ENCODE peak calls at places on chromosomes 11 and 22, in eight cellular contexts. W is right cardiac atrium, X is aorta, K is RWPE2, Y is left lung, P is IMR-90, D is Panc1, B is right lobe of liver. G is an unnamed sample. For H3K4me1, the result is how much of the 10 kb centered on the place peaks cover.

GRCh38 chr11:66619080-66619554 is 2.7 kb downstream of the RBM14 start:
- ATAC-seq in W (no peak), X (no peak), K (peak), Y (peak), P (no peak), D (no peak), B (no peak), G (no peak)

GRCh38 chr11:15286465-15286864 is 171.7 kb downstream of the INSC start:
- ATAC-seq in W (no peak), X (no peak), K (peak), Y (no peak), P (peak), D (no peak), B (no peak), G (no peak)

GRCh38 chr11:108788565-108789199 is 123.8 kb downstream of the DDX10 start:
- ATAC-seq in W (no peak), X (no peak), K (peak), Y (no peak), P (peak), D (peak), B (no peak), G (no peak)

GRCh38 chr11:113091578-113091844 is 130.3 kb downstream of the NCAM1 start:
- ATAC-seq in W (peak), X (no peak), K (no peak), Y (no peak), P (no peak), D (no peak), B (no peak), G (no peak)

GRCh38 chr22:44331881-44332714 is 19.3 kb upstream of the SHISAL1 start:
- ATAC-seq in W (no peak), X (no peak), K (no peak), Y (no peak), P (peak), D (peak), B (no peak), G (peak)

GRCh38 chr22:31923166-31923565 is 21.2 kb upstream of the YWHAH start:
- ATAC-seq in W (peak), X (peak), K (no peak), Y (peak), P (no peak), D (no peak), B (peak), G (peak)

GRCh38 chr11:108025387-108026080 is 16.8 kb downstream of the CUL5 start:
- ATAC-seq in W (no peak), X (no peak), K (no peak), Y (no peak), P (peak), D (no peak), B (no peak), G (no peak)

GRCh38 chr11:61963282-61964057 is 4.0 kb downstream of the FTH1 start:
- ATAC-seq in W (no peak), X (no peak), K (peak), Y (peak), P (peak), D (peak), B (peak), G (peak)

GRCh38 chr11:118224512-118225180 is at the start of gene JAML:
- ATAC-seq in W (peak), X (no peak), K (no peak), Y (peak), P (no peak), D (no peak), B (peak), G (no peak)

GRCh38 chr11:72808415-72808814 is 5.8 kb upstream of the ATG16L2 start:
- ATAC-seq in W (no peak), X (no peak), K (no peak), Y (no peak), P (no peak), D (no peak), B (no peak), G (no peak)

GRCh38 chr11:22703040-22703439 is 36.6 kb downstream of the GAS2 start:
- ATAC-seq in W (peak), X (no peak), K (peak), Y (peak), P (peak), D (peak), B (peak), G (no peak)

GRCh38 chr11:61384271-61385242 is 7.8 kb upstream of the TMEM216 start:
- ATAC-seq in W (peak), X (peak), K (no peak), Y (peak), P (peak), D (no peak), B (peak), G (no peak)

GRCh38 chr22:48984639-48985038 is 843.0 kb downstream of the BRD1 start:
- ATAC-seq in W (no peak), X (no peak), K (no peak), Y (no peak), P (no peak), D (no peak), B (no peak), G (no peak)

GRCh38 chr22:16601437-16602223 is 9.0 kb upstream of the CCT8L2 start:
- ATAC-seq in W (peak), X (peak), K (no peak), Y (peak), P (no peak), D (no peak), B (no peak), G (peak)

GRCh38 chr22:29260031-29260560 is 7.7 kb downstream of the RHBDD3 start:
- ATAC-seq in W (peak), X (no peak), K (no peak), Y (no peak), P (no peak), D (peak), B (no peak), G (no peak)

GRCh38 chr11:93908689-93909088 is 58.3 kb upstream of the VSTM5 start:
- ATAC-seq in W (no peak), X (no peak), K (peak), Y (peak), P (peak), D (peak), B (no peak), G (no peak)

GRCh38 chr11:132123854-132124835 is 753.7 kb downstream of the NTM start:
- ATAC-seq in W (no peak), X (no peak), K (no peak), Y (no peak), P (no peak), D (no peak), B (no peak), G (no peak)

GRCh38 chr11:102157219-102157618 is 47.0 kb downstream of the YAP1 start:
- ATAC-seq in W (peak), X (peak), K (peak), Y (peak), P (peak), D (peak), B (peak), G (peak)

GRCh38 chr11:1410366-1411291 is 20.9 kb downstream of the BRSK2 start:
- ATAC-seq in W (no peak), X (no peak), K (no peak), Y (no peak), P (no peak), D (no peak), B (no peak), G (no peak)

GRCh38 chr22:41535244-41535643 is 9.0 kb downstream of the POLR3H start:
- ATAC-seq in W (no peak), X (no peak), K (peak), Y (no peak), P (peak), D (peak), B (no peak), G (no peak)

GRCh38 chr11:31817054-31817620 is 6.0 kb upstream of the PAX6 start:
- ATAC-seq in W (no peak), X (no peak), K (peak), Y (no peak), P (no peak), D (peak), B (no peak), G (no peak)

GRCh38 chr11:95584180-95584579 is 205.4 kb downstream of the FAM76B start:
- ATAC-seq in W (no peak), X (no peak), K (no peak), Y (no peak), P (peak), D (no peak), B (no peak), G (no peak)

GRCh38 chr11:108589136-108589535 is 4.4 kb downstream of the EXPH5 start:
- ATAC-seq in W (no peak), X (no peak), K (no peak), Y (no peak), P (no peak), D (no peak), B (no peak), G (no peak)

GRCh38 chr11:33043221-33043833 is 4.0 kb downstream of the TCP11L1 start:
- ATAC-seq in W (no peak), X (no peak), K (no peak), Y (no peak), P (no peak), D (no peak), B (no peak), G (no peak)

DNA sequence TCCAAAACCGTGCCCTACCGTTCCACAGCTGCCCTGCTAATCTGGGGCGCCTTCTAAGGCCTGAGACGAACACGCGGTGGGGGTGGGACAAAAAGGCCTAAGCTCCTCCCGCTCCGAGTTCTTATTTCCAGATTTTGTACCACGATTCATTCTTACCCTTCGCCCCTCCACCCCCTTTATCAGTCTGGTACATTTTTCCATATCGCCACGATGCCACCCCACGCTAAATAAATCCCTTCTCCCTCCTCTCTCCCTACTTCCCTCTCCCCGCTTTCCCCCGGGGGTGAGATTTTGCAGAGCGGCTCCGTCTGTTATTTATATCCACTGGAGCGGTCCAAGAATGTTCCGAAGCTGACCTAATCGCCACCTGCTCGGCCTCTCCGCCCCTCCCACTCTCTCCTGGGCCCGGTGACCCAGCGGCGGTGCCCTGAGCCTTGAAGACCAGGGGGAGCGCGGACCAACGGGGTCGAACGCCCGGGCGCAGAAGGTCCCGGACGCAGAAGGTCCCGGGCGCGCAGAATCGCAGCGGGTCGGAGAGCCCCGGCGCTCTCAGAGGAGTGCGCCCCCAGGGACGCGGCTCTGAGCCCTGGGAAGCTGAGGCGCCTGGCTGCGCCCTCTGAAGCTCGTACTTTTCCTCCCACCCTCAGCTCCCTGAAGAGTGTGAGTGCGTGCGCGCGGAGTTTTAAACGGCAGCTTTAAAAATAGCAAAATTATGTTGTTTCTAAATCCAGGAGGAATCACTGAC is 875 bp upstream of the PACSIN3 start:
- ATAC-seq in W (peak), X (peak), K (peak), Y (peak), P (peak), D (peak), B (peak), G (peak)
- H3K4me1 ChIP-seq in W (under half), X (under half), K (under half), Y (under half), P (under half), D (under half), B (under half), G (under half)

GRCh38 chr22:50600541-50600940 is at the start of gene MAPK8IP2:
- ATAC-seq in W (peak), X (no peak), K (peak), Y (peak), P (peak), D (peak), B (peak), G (peak)
- H3K4me3 ChIP-seq in W (peak), X (peak), K (peak), Y (peak), P (peak), D (peak), B (peak), G (peak)

DNA sequence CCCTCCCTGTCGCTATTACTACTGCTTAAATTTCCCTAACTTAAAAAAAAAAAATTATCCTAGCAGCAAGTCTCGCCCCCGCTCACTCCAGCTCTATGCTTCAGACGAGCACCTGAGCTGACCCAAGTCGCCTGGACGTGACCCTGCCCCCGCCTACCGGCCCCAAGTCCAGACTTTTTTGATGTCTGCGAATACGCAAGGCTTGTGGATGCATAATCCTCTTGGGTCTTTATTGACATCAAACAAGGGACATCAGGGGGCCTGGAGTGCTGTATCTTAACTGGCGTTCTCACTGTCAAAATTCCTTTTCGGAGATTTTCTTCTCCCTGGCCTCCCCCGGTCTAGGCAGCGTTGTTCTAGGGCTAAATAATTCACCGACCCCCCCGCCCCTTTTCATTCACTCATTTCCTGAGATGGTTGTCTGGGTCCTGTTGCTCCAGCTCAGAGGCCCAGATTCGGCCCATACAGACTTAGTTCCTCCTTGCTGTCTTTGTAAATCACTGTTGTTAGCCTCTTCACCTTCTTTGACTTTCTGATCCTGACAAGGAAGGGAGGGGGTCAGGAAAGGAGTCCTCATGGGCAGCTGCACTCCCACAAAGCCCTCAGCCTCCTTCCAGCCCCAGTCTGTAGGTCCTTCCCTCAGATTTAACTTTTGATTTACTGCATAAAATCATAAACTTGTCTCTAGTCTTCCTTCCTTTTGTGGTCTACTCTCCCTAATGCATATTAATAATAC is 596 bp upstream of the LRP4 start:
- ATAC-seq in W (no peak), X (no peak), K (no peak), Y (no peak), P (no peak), D (peak), B (no peak), G (no peak)
- H3K4me1 ChIP-seq in W (under half), X (under half), K (under half), Y (under half), P (under half), D (under half), B (under half), G (half or more)

GRCh38 chr11:75475767-75476650 is 43.0 kb upstream of the KLHL35 start:
- ATAC-seq in W (peak), X (peak), K (peak), Y (peak), P (peak), D (no peak), B (peak), G (peak)
- H3K4me3 ChIP-seq in W (no peak), X (no peak), K (no peak), Y (peak), P (no peak), D (no peak), B (no peak), G (no peak)

DNA sequence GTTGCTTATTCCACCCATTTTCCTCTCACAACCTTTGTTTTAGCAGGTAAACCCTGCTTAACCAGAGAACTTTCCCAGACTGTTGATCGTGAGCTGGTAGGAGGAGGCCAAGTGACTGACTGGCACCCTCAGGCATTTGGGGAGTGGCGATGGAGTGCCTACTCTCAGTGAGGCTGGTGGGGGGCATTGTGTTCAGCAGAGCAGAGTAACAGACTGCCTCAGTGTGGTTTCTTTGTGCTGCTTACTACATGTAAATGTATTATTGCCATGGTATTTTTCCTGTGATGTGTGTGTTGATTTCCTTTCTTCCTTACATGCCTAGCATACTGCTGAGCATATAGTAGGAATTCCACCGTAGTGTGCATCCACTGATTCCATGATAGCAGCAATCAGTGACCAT is 2.6 kb downstream of the MARK2 start:
- ATAC-seq in W (no peak), X (no peak), K (peak), Y (peak), P (no peak), D (no peak), B (no peak), G (no peak)
- H3K4me1 ChIP-seq in W (under half), X (under half), K (under half), Y (half or more), P (under half), D (under half), B (under half), G (under half)

DNA sequence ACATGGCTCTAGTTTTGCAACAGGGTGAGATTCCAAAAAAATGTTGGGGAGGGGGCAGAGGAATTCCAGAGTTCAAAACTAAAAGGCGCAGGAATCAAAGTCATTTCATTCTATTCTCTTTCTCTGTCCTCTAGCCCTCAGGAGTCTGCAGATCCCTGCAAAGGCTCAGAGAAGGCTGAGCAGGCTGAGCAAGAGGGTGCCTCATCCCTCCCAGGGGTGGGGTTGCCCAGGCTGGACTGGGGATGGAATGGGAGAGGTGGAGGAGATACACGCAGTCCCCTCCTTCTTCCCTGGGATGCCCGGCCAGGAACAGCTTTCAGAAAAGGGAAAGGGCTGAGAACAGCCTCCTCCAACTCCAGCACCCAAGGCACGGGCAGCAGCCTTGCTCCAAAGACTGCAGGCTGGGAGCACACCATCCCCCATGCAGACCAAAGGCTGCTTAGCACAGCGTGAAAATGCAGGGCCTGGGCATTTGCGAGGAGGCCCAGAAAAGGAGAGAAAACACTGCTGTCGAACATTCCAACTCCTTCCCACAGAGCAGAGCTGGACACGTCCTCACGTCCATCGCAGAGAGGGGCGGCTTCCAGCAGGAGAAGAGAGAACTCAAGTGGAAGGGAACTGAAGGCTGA is 51.8 kb downstream of the MN1 start:
- ATAC-seq in W (peak), X (peak), K (peak), Y (no peak), P (peak), D (no peak), B (no peak), G (peak)
- H3K4me3 ChIP-seq in W (no peak), X (no peak), K (no peak), Y (no peak), P (no peak), D (no peak), B (no peak), G (no peak)

GRCh38 chr22:18070556-18071306 is 7.1 kb upstream of the PEX26 start:
- ATAC-seq in W (no peak), X (no peak), K (peak), Y (no peak), P (no peak), D (no peak), B (no peak), G (no peak)
- H3K4me1 ChIP-seq in W (under half), X (under half), K (under half), Y (under half), P (under half), D (under half), B (under half), G (under half)

GRCh38 chr22:46061124-46061410 is 84.1 kb upstream of the WNT7B start:
- ATAC-seq in W (no peak), X (no peak), K (no peak), Y (no peak), P (no peak), D (no peak), B (no peak), G (no peak)
- H3K4me3 ChIP-seq in W (no peak), X (no peak), K (no peak), Y (no peak), P (no peak), D (peak), B (peak), G (no peak)